ENCODE peak calls at places on chromosomes 13 and 19, in nine cellular contexts. M is kidney epithelial cell, Y is uterus, I is stomach, W is retinal pigment epithelial cell, O is DND-41, U is lower leg skin, J is GM23248, R is fibroblast of lung. Q is an unnamed sample.

GRCh38 chr19:43872547-43873336 is 45.6 kb downstream of the ZNF283 start:
- DNase-seq in M (no peak), Y (no peak), I (no peak), W (no peak), O (no peak), U (no peak), J (no peak), R (peak; percentile 3), Q (no peak)

GRCh38 chr13:21137696-21138095 is 38.7 kb downstream of the SKA3 start:
- DNase-seq in M (no peak), Y (no peak), I (no peak), W (no peak), O (no peak), U (no peak), J (peak; percentile 53), R (peak; percentile 37), Q (no peak)

GRCh38 chr13:39506559-39507390 is 96.2 kb downstream of the LHFPL6 start:
- DNase-seq in M (no peak), Y (no peak), I (no peak), W (no peak), O (no peak), U (no peak), J (no peak), R (peak; percentile 18), Q (no peak)

GRCh38 chr13:112703935-112704633 is 14.2 kb downstream of the ATP11A start:
- DNase-seq in M (no peak), Y (no peak), I (no peak), W (no peak), O (no peak), U (no peak), J (no peak), R (no peak), Q (no peak)

GRCh38 chr19:58511353-58512208 is at the start of gene SLC27A5:
- DNase-seq in M (no peak), Y (no peak), I (no peak), W (no peak), O (no peak), U (no peak), J (no peak), R (no peak), Q (no peak)

GRCh38 chr13:112782433-112783010 is 92.7 kb downstream of the ATP11A start:
- DNase-seq in M (no peak), Y (no peak), I (peak; percentile 13), W (no peak), O (no peak), U (peak; percentile 83), J (no peak), R (no peak), Q (no peak)

GRCh38 chr19:55319786-55320185 is 5.4 kb downstream of the TMEM150B start:
- DNase-seq in M (no peak), Y (no peak), I (no peak), W (no peak), O (no peak), U (no peak), J (peak; percentile 72), R (peak; percentile 35), Q (no peak)

GRCh38 chr19:49546825-49547565 is 19.2 kb downstream of the RCN3 start:
- DNase-seq in M (peak; percentile 54), Y (peak; percentile 66), I (peak; percentile 74), W (peak; percentile 50), O (peak; percentile 74), U (no peak), J (peak; percentile 94), R (peak; percentile 91), Q (peak; percentile 80)

GRCh38 chr19:56099638-56100539 is 21.2 kb downstream of the ZNF787 start:
- DNase-seq in M (no peak), Y (no peak), I (no peak), W (no peak), O (no peak), U (no peak), J (no peak), R (no peak), Q (no peak)

GRCh38 chr13:88651531-88651930 is 980.4 kb downstream of the SLITRK5 start:
- DNase-seq in M (no peak), Y (no peak), I (no peak), W (no peak), O (no peak), U (no peak), J (no peak), R (no peak), Q (no peak)

GRCh38 chr19:53308339-53308811 is 25.2 kb upstream of the ZNF845 start:
- DNase-seq in M (no peak), Y (no peak), I (no peak), W (no peak), O (peak; percentile 61), U (no peak), J (peak; percentile 68), R (peak; percentile 9), Q (no peak)

GRCh38 chr13:32255744-32256120 is 59.4 kb downstream of the ZAR1L start:
- DNase-seq in M (no peak), Y (no peak), I (no peak), W (no peak), O (no peak), U (no peak), J (no peak), R (peak; percentile 75), Q (no peak)

GRCh38 chr13:72555601-72556000 is 171.8 kb downstream of the MZT1 start:
- DNase-seq in M (no peak), Y (no peak), I (no peak), W (no peak), O (no peak), U (no peak), J (no peak), R (no peak), Q (no peak)

GRCh38 chr13:55244991-55245644 is 1895.6 kb upstream of the PRR20A start:
- DNase-seq in M (no peak), Y (no peak), I (no peak), W (no peak), O (no peak), U (no peak), J (no peak), R (peak; percentile 9), Q (peak; percentile 18)

GRCh38 chr13:73358606-73359005 is 299.8 kb downstream of the KLF5 start:
- DNase-seq in M (no peak), Y (no peak), I (no peak), W (no peak), O (no peak), U (no peak), J (no peak), R (no peak), Q (no peak)

GRCh38 chr19:50449236-50449899 is 16.7 kb downstream of the MYBPC2 start:
- DNase-seq in M (no peak), Y (no peak), I (no peak), W (no peak), O (no peak), U (no peak), J (no peak), R (no peak), Q (no peak)

GRCh38 chr19:18225702-18226468 is at the start of gene PDE4C:
- DNase-seq in M (no peak), Y (peak; percentile 26), I (no peak), W (no peak), O (no peak), U (no peak), J (peak; percentile 48), R (no peak), Q (no peak)
- H3K4me3 ChIP-seq in M (no peak within 1 kb of the TSS), Y (no peak within 1 kb of the TSS), I (peak within 1 kb of the TSS; percentile 43), W (no peak within 1 kb of the TSS), O (no peak within 1 kb of the TSS), U (no peak within 1 kb of the TSS), J (no peak within 1 kb of the TSS), R (no peak within 1 kb of the TSS), Q (no peak within 1 kb of the TSS)

DNA sequence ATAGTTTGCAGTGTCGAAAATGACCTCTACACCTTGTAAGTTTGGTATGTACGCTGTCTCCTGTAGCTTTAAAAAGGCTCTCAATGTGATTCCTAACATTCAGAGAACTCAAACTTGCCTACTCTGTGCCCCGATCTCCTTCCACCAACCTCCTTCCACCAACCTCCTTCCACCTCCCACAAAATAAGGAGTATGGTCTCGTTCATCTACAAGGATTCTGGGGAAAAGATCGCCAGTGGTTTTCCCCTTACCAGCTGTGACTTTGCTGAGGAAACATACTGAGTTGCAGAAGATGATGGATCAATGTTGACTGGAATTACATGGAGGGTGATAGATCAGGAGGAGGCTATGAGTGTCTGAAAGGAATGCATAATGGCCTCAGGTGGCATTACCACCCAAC is 16.0 kb downstream of the MYO16 start:
- DNase-seq in M (no peak), Y (no peak), I (no peak), W (no peak), O (no peak), U (no peak), J (no peak), R (no peak), Q (no peak)
- H3K4me3 ChIP-seq in M (no peak overlapping the region), Y (no peak overlapping the region), I (no peak overlapping the region), W (no peak overlapping the region), O (no peak overlapping the region), U (no peak overlapping the region), J (no peak overlapping the region), R (no peak overlapping the region), Q (no peak overlapping the region)

GRCh38 chr13:29597246-29597645 is 1.8 kb upstream of the SLC7A1 start:
- DNase-seq in M (no peak), Y (no peak), I (no peak), W (no peak), O (no peak), U (no peak), J (no peak), R (no peak), Q (no peak)

GRCh38 chr13:29597701-29598100 is 2.2 kb upstream of the SLC7A1 start:
- DNase-seq in M (no peak), Y (no peak), I (no peak), W (no peak), O (no peak), U (no peak), J (no peak), R (no peak), Q (no peak)

GRCh38 chr13:29595380-29596063 is at the start of gene SLC7A1:
- DNase-seq in M (peak; percentile 32), Y (peak; percentile 77), I (peak; percentile 85), W (no peak), O (peak; percentile 87), U (peak; percentile 94), J (peak; percentile 96), R (peak; percentile 67), Q (peak; percentile 70)

GRCh38 chr13:29594710-29595379 is 643 bp downstream of the SLC7A1 start:
- DNase-seq in M (no peak), Y (peak; percentile 70), I (peak; percentile 61), W (no peak), O (peak; percentile 65), U (peak; percentile 95), J (peak; percentile 90), R (peak; percentile 54), Q (no peak)

GRCh38 chr13:29596064-29596418 is 553 bp upstream of the SLC7A1 start:
- DNase-seq in M (no peak), Y (no peak), I (no peak), W (no peak), O (no peak), U (no peak), J (no peak), R (no peak), Q (no peak)
- H3K4me3 ChIP-seq in M (peak overlapping the region; percentile 44), Y (peak overlapping the region; percentile 60), I (peak overlapping the region; percentile 79), W (peak overlapping the region; percentile 55), O (peak overlapping the region; percentile 82), U (no peak overlapping the region), J (peak overlapping the region; percentile 94), R (peak overlapping the region; percentile 57), Q (peak overlapping the region; percentile 60)

DNA sequence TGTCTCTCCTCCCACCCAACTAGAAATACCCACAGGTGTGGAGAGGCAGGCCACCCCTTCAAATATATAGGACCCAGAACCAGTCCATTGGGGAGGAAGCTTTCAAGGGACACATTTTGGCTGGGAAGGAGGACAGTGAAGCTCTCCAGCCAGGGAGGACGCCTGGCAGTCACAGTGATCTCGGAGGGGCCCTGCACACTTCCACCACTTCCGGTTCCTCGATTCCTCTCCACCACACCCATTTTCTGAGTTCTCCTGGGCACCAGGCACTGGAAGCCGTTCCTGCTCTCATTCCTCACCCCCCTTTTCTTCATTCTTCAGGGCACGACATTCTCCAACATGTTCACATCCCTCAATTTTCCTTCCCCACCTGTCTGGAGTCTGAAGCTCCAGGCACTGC is 30.4 kb upstream of the CEACAM21 start:
- DNase-seq in M (no peak), Y (no peak), I (no peak), W (no peak), O (no peak), U (no peak), J (no peak), R (no peak), Q (no peak)
- H3K4me3 ChIP-seq in M (no peak overlapping the region), Y (no peak overlapping the region), I (no peak overlapping the region), W (no peak overlapping the region), O (no peak overlapping the region), U (no peak overlapping the region), J (no peak overlapping the region), R (no peak overlapping the region), Q (no peak overlapping the region)

Q was measured in Jurkat, Clone E6-1.